ENCODE peak calls at places on chromosomes 12 and 14, in five cellular contexts. P is mammary epithelial cell, H is left ventricle myocardium inferior, N is ovary, T is tibial artery. Y is an unnamed sample.
A peak's percentile ranks its signal among the peaks of the same experiment; 100 is the strongest.

GRCh38 chr12:71594214-71594948 is 69.3 kb downstream of the ZFC3H1 start:
- DNase-seq in H (no peak), T (no peak), P (no peak), N (no peak), Y (no peak)

GRCh38 chr12:109258201-109258600 is 50.9 kb downstream of the FOXN4 start:
- DNase-seq in H (no peak), T (no peak), P (no peak), N (no peak), Y (no peak)

GRCh38 chr14:104238424-104239184 is 100.2 kb downstream of the KIF26A start:
- DNase-seq in P (no peak), H (no peak), T (peak; percentile 5), N (no peak), Y (peak; percentile 47)

GRCh38 chr12:119444462-119445044 is 110.0 kb downstream of the CCDC60 start:
- DNase-seq in H (peak; percentile 18), N (no peak), T (no peak), P (peak; percentile 3), Y (no peak)

GRCh38 chr12:115232455-115233156 is 548.6 kb upstream of the TBX3 start:
- DNase-seq in P (no peak), N (no peak), H (no peak), T (no peak), Y (no peak)

GRCh38 chr12:122862872-122863701 is 27.8 kb downstream of the HIP1R start:
- DNase-seq in T (no peak), H (no peak), P (no peak), N (peak; percentile 32), Y (peak; percentile 46)

GRCh38 chr12:8145754-8146415 is 10.9 kb upstream of the ZNF705A start:
- DNase-seq in P (peak; percentile 4), H (peak; percentile 50), N (no peak), T (peak; percentile 72), Y (peak; percentile 89)

GRCh38 chr12:49912345-49912744 is 8.6 kb upstream of the FAIM2 start:
- DNase-seq in P (no peak), H (peak; percentile 60), N (no peak), T (no peak), Y (no peak)

GRCh38 chr14:103217538-103217937 is 94.3 kb downstream of the TNFAIP2 start:
- DNase-seq in P (no peak), T (no peak), H (no peak), N (no peak), Y (no peak)

GRCh38 chr14:68379510-68380303 is 413.2 kb downstream of the ZFP36L1 start:
- DNase-seq in H (no peak), P (no peak), N (no peak), T (no peak), Y (no peak)
- H3K4me1 ChIP-seq in H (peaks cover 59% of the 10 kb centered on the region), P (peaks cover 21% of the 10 kb centered on the region), N (peaks cover 9% of the 10 kb centered on the region), T (peaks cover 32% of the 10 kb centered on the region), Y (peaks cover 4% of the 10 kb centered on the region)

DNA sequence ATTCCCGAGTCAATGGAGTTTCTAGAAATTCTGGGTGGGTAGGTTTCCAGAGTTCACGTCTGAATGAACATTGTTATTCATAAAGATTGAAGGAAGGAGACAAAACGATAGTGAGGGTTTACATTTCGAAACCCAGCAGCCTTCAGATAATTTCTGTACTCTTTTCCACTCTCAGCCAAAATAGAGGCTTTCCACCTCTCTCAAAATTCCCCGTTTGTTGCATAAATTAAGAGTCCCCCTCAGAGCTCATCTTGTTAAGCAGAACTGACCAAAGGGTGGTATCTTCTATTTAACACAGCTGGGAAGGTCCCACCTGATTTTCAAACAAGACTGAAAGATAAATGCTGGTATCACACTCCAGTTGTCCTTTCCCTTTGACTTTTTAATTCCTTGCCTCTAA is 21.5 kb upstream of the YARS2 start:
- DNase-seq in H (no peak), N (no peak), T (no peak), P (no peak), Y (no peak)
- H3K27ac ChIP-seq in H (no peak overlapping the region), N (no peak overlapping the region), T (no peak overlapping the region), P (no peak overlapping the region), Y (no peak overlapping the region)

GRCh38 chr14:33643782-33644181 is 307.1 kb downstream of the EGLN3 start:
- DNase-seq in P (no peak), T (no peak), N (no peak), H (no peak), Y (no peak)
- H3K4me1 ChIP-seq in P (peaks cover 24% of the 10 kb centered on the region), T (no peaks in the 10 kb centered on the region), N (no peaks in the 10 kb centered on the region), H (no peaks in the 10 kb centered on the region), Y (no peaks in the 10 kb centered on the region)

GRCh38 chr14:28754209-28754985 is 12.2 kb upstream of the FOXG1 start:
- DNase-seq in P (peak; percentile 23), T (no peak), N (no peak), H (no peak), Y (no peak)

GRCh38 chr14:28755198-28755794 is 11.3 kb upstream of the FOXG1 start:
- DNase-seq in N (no peak), P (no peak), T (no peak), H (no peak), Y (no peak)

GRCh38 chr14:28755930-28756895 is 10.4 kb upstream of the FOXG1 start:
- DNase-seq in P (no peak), N (no peak), H (no peak), T (no peak), Y (no peak)

GRCh38 chr14:28746247-28746646 is 20.3 kb upstream of the FOXG1 start:
- DNase-seq in T (no peak), H (no peak), N (no peak), P (no peak), Y (no peak)

GRCh38 chr14:28751467-28752058 is 15.0 kb upstream of the FOXG1 start:
- DNase-seq in H (no peak), T (no peak), P (peak; percentile 45), N (no peak), Y (no peak)
- H3K27ac ChIP-seq in H (no peak overlapping the region), T (no peak overlapping the region), P (no peak overlapping the region), N (no peak overlapping the region), Y (no peak overlapping the region)

DNA sequence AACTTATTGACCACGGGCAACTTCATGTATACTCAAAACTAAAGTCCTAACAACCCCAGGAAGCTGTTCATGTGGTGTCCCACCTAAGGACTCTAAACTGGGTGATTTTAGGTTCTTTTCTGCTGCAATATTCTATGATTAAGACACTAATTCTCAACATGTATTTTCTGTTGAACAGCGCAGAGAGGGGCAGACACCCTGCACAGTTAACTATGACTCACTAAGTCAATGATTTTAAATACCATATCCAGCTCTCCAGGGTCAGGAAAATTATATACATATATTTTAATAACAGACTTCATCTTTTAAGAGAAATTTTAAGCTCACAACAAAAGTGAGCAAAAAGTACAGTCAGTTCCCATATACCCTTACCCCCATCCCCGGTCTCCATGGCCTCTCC is 85.0 kb downstream of the FOXN3 start:
- DNase-seq in H (no peak), N (no peak), P (no peak), T (no peak), Y (no peak)
- H3K4me1 ChIP-seq in H (peaks cover 18% of the 10 kb centered on the region), N (peaks cover 22% of the 10 kb centered on the region), P (no peaks in the 10 kb centered on the region), T (peaks cover 5% of the 10 kb centered on the region), Y (peaks cover 4% of the 10 kb centered on the region)

GRCh38 chr14:24894583-24895242 is 155.2 kb downstream of the STXBP6 start:
- DNase-seq in P (no peak), N (no peak), T (no peak), H (no peak), Y (no peak)
- H3K27ac ChIP-seq in P (no peak overlapping the region), N (no peak overlapping the region), T (no peak overlapping the region), H (peak overlapping the region; percentile 62), Y (no peak overlapping the region)

GRCh38 chr12:94204647-94205247 is 56.4 kb downstream of the PLXNC1 start:
- DNase-seq in N (no peak), T (no peak), H (no peak), P (no peak), Y (no peak)

GRCh38 chr12:94203796-94204195 is 55.4 kb downstream of the PLXNC1 start:
- DNase-seq in P (no peak), H (no peak), N (peak; percentile 55), T (no peak), Y (no peak)

GRCh38 chr12:94203181-94203546 is 54.8 kb downstream of the PLXNC1 start:
- DNase-seq in P (no peak), H (no peak), N (no peak), T (no peak), Y (no peak)

GRCh38 chr12:94200695-94201094 is 52.3 kb downstream of the PLXNC1 start:
- DNase-seq in P (no peak), H (no peak), N (no peak), T (no peak), Y (no peak)

DNA sequence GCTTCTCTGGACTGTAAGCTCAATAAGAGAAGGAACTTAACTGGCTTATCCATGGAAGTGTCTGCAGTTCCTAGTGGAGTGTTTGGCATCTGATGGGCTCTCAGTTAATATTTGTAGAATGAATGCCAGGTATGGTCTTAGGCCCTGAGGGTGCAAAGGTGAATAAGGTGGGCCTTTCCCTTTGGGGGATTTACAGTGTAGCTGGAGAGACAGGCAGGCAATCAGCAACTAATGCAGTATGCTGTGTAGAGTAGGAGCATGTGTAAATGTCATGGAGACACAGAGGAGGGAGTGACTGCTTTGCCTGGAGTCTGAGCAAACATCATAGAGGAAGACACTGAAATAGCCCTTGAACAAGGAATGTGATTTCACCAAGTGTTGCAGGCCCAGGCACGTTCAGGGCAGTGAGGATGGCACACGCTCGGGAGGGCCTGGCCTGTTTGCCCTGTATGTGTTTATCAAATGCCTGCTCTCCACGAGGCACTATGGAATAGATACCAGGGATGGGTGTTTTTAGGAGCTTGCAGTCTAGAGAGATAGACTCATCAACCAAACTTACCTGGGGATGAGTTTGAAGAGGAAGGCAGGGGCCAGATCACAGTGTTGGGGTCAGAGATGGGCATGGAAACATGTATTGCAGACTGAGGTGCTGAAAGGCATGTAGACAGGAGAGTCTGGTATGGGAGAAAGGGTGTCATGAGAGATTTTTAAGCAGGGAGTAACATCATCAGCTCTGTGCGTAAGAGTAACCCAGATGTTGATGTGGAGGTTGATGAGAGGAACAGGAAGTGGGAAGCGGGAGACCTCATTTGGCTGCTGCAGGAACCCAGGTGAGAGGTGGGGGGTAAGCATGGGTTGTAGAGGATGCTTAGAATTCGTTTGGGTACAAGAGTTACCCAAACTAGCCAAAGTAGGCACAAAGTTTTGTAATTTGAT is 54.1 kb downstream of the PLXNC1 start:
- DNase-seq in N (no peak), P (peak; percentile 74), T (no peak), H (no peak), Y (no peak)
- H3K4me1 ChIP-seq in N (peaks cover 7% of the 10 kb centered on the region), P (peaks cover 11% of the 10 kb centered on the region), T (peaks cover 12% of the 10 kb centered on the region), H (peaks cover 3% of the 10 kb centered on the region), Y (no peaks in the 10 kb centered on the region)

Y was measured in aorta.